ENCODE peak calls at places on chromosomes 11 and 22, in six cellular contexts. C is pancreas, F is Calu3, B is osteocyte, T is cardiac fibroblast, E is body of pancreas. U is an unnamed sample.
A peak's percentile ranks its signal among the peaks of the same experiment; 100 is the strongest.

GRCh38 chr11:22192642-22193347 is at the start of gene ANO5:
- DNase-seq in C (peak; percentile 81), F (peak; percentile 77), B (peak; percentile 83), T (peak; percentile 6), E (peak; percentile 83), U (peak; percentile 66)

GRCh38 chr11:106585061-106585460 is 433.2 kb downstream of the GUCY1A2 start:
- DNase-seq in C (no peak), F (no peak), B (no peak), T (peak; percentile 63), E (no peak), U (peak; percentile 11)

GRCh38 chr11:63023415-63023814 is 7.8 kb upstream of the SLC22A8 start:
- DNase-seq in C (no peak), F (no peak), B (no peak), T (no peak), E (no peak), U (no peak)

GRCh38 chr22:50262973-50263617 is 1.6 kb upstream of the MAPK12 start:
- DNase-seq in C (no peak), F (no peak), B (no peak), T (no peak), E (no peak), U (no peak)

GRCh38 chr11:35672608-35673007 is 10.0 kb downstream of the TRIM44 start:
- DNase-seq in C (no peak), F (no peak), B (no peak), T (no peak), E (no peak), U (no peak)

GRCh38 chr11:8818421-8818820 is 92.6 kb upstream of the AKIP1 start:
- DNase-seq in C (no peak), F (no peak), B (no peak), T (no peak), E (no peak), U (no peak)

GRCh38 chr11:61820174-61820573 is 3.4 kb upstream of the FADS1 start:
- DNase-seq in C (no peak), F (no peak), B (no peak), T (no peak), E (no peak), U (no peak)

GRCh38 chr22:18971321-18971751 is 35.2 kb upstream of the PRODH start:
- DNase-seq in C (peak; percentile 40), F (no peak), B (peak; percentile 80), T (no peak), E (no peak), U (no peak)

GRCh38 chr22:19878461-19879247 is 24.0 kb upstream of the GNB1L start:
- DNase-seq in C (no peak), F (no peak), B (no peak), T (no peak), E (peak; percentile 6), U (no peak)

GRCh38 chr11:34243620-34244493 is 114.0 kb downstream of the ABTB2 start:
- DNase-seq in C (peak; percentile 41), F (peak; percentile 81), B (no peak), T (peak; percentile 65), E (peak; percentile 53), U (no peak)

GRCh38 chr22:39959640-39960447 is at the start of gene TMA7B:
- DNase-seq in C (no peak), F (peak; percentile 34), B (no peak), T (peak; percentile 57), E (no peak), U (peak; percentile 42)

GRCh38 chr11:77883775-77884174 is 62.8 kb downstream of the AAMDC start:
- DNase-seq in C (no peak), F (no peak), B (no peak), T (no peak), E (no peak), U (no peak)

GRCh38 chr11:119910056-119910455 is 181.1 kb upstream of the NECTIN1 start:
- DNase-seq in C (no peak), F (no peak), B (no peak), T (no peak), E (no peak), U (no peak)

GRCh38 chr11:85947431-85948272 is 92.5 kb downstream of the CCDC83 start:
- DNase-seq in C (no peak), F (peak; percentile 43), B (no peak), T (peak; percentile 96), E (no peak), U (no peak)

GRCh38 chr11:17250561-17251350 is 25.8 kb upstream of the NUCB2 start:
- DNase-seq in C (no peak), F (no peak), B (no peak), T (peak; percentile 42), E (no peak), U (no peak)

GRCh38 chr11:111063711-111064110 is 181.8 kb upstream of the POU2AF2 start:
- DNase-seq in C (no peak), F (no peak), B (no peak), T (peak; percentile 21), E (no peak), U (no peak)

GRCh38 chr11:9180784-9181183 is 84.4 kb downstream of the DENND5A start:
- DNase-seq in C (no peak), F (no peak), B (no peak), T (peak; percentile 59), E (no peak), U (no peak)

GRCh38 chr11:119284344-119285157 is 32.4 kb downstream of the MCAM start:
- DNase-seq in C (no peak), F (peak; percentile 4), B (no peak), T (peak; percentile 67), E (no peak), U (no peak)

GRCh38 chr11:76419896-76420295 is 24.9 kb upstream of the EMSY start:
- DNase-seq in C (no peak), F (peak; percentile 12), B (no peak), T (peak; percentile 3), E (peak; percentile 50), U (peak; percentile 22)

GRCh38 chr11:121657191-121657590 is 204.4 kb upstream of the SORL1-AS1 start:
- DNase-seq in C (no peak), F (no peak), B (no peak), T (no peak), E (no peak), U (no peak)

GRCh38 chr11:62556102-62556871 is 9.7 kb upstream of the AHNAK start:
- DNase-seq in C (peak; percentile 76), F (peak; percentile 86), B (peak; percentile 96), T (peak; percentile 95), E (peak; percentile 64), U (peak; percentile 61)

DNA sequence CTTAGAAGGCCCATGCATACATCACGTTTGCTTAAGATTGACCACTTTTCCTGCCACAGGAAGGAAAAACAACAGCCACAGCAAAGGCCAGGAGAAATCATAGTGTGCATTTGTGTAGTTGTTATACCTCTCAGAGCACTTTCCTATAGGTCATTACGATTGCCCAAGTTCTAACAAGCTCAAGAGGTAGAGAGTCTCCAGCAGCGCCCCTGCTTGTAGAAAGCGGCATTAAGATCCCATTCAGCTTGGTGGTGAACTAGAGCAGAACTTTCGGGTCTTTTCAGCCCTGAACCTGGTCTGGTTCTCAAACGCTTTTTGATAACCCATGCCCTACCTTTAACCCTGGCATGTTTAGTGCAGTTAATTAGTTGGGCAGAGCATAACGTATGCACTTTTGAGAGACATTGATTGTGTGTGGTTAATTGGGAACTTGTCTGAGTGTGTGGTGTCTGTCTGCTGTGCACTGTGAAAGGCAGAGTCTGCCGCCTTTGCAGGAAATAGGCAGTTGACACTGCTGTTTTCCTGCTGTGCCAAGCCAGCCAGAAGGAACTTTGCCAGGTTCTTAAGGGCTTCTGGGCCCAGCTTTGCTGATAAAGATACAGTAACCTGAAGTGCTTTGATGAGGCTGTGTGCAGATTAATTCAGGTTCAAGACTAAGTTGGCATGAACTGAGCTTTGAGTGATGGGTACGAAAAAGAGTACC is 109.9 kb upstream of the CLMP start:
- DNase-seq in C (no peak), F (no peak), B (no peak), T (no peak), E (no peak), U (no peak)
- TF ChIP-seq CTCF in C (no peak), F (no peak), B (no peak), T (peak; percentile 4), E (no peak), U (no peak)

GRCh38 chr11:87061766-87062165 is 24.0 kb downstream of the TMEM135 start:
- DNase-seq in C (no peak), F (no peak), B (no peak), T (no peak), E (no peak), U (no peak)

GRCh38 chr11:87059596-87059995 is 21.9 kb downstream of the TMEM135 start:
- DNase-seq in C (no peak), F (no peak), B (no peak), T (no peak), E (no peak), U (no peak)

DNA sequence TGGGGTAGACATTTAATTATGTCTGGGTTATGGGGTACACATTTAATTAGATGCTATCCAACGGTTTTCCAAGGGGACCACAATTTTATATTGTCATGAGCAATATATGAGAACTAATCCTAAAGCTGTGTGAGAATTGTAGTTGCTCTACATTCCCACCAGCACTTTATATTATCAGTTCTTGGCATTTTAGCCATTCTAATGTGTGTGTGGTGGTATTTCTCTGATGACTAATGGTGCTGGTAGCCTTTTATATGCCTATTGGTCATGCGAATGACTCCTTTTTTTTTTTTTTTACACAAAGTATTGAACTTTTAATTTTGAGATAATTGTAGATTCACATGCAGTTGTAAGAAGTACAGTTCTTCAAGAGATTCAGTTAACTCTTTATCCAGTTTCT is 26.2 kb downstream of the TMEM135 start:
- DNase-seq in C (no peak), F (no peak), B (no peak), T (peak; percentile 3), E (no peak), U (no peak)
- TF ChIP-seq CTCF in C (no peak), F (no peak), B (no peak), T (no peak), E (no peak), U (no peak)

GRCh38 chr11:4465411-4465810 is 16.3 kb downstream of the OR52K2 start:
- DNase-seq in C (no peak), F (no peak), B (no peak), T (no peak), E (no peak), U (no peak)
- TF ChIP-seq CTCF in C (no peak), F (no peak), B (no peak), T (no peak), E (no peak), U (no peak)

GRCh38 chr11:11987503-11988022 is 20.9 kb downstream of the DKK3 start:
- DNase-seq in C (no peak), F (peak; percentile 32), B (no peak), T (peak; percentile 55), E (no peak), U (no peak)

GRCh38 chr11:11989774-11990744 is 18.4 kb downstream of the DKK3 start:
- DNase-seq in C (no peak), F (no peak), B (no peak), T (peak; percentile 55), E (no peak), U (no peak)

GRCh38 chr11:11985954-11986949 is 22.2 kb downstream of the DKK3 start:
- DNase-seq in C (no peak), F (no peak), B (no peak), T (no peak), E (no peak), U (no peak)

GRCh38 chr11:11988099-11988651 is 20.3 kb downstream of the DKK3 start:
- DNase-seq in C (no peak), F (no peak), B (no peak), T (peak; percentile 26), E (no peak), U (no peak)

GRCh38 chr11:11988862-11989261 is 19.6 kb downstream of the DKK3 start:
- DNase-seq in C (no peak), F (no peak), B (no peak), T (no peak), E (no peak), U (no peak)
- TF ChIP-seq CTCF in C (no peak), F (no peak), B (peak; percentile 34), T (peak; percentile 15), E (no peak), U (peak; percentile 47)

GRCh38 chr11:130315354-130315970 is 745 bp upstream of the ZBTB44 start:
- DNase-seq in C (peak; percentile 65), F (peak; percentile 61), B (no peak), T (no peak), E (peak; percentile 52), U (peak; percentile 31)
- TF ChIP-seq CTCF in C (no peak), F (no peak), B (no peak), T (no peak), E (peak; percentile 10), U (no peak)